ENCODE peak calls at places on chromosomes 1 and 21, in four cellular contexts. B, N, S and L are unnamed samples.

GRCh38 chr1:24424207-24424606 is 8.6 kb downstream of the NIPAL3 start:
- DNase-seq in S (no peak), N (no peak), B (no peak), L (no peak)

GRCh38 chr1:44828003-44828651 is 14.9 kb downstream of the PTCH2 start:
- DNase-seq in N (no peak), B (no peak), S (no peak), L (no peak)

GRCh38 chr1:160432371-160432786 is 32.0 kb downstream of the VANGL2 start:
- DNase-seq in S (no peak), N (no peak), B (no peak), L (no peak)

GRCh38 chr21:14435423-14435822 is 52.5 kb upstream of the HSPA13 start:
- DNase-seq in N (no peak), S (no peak), B (no peak), L (no peak)

GRCh38 chr1:165501351-165501974 is 42.3 kb upstream of the LRRC52 start:
- DNase-seq in N (no peak), S (no peak), B (no peak), L (no peak)

GRCh38 chr1:202283379-202283844 is 58.3 kb downstream of the UBE2T start:
- DNase-seq in S (no peak), N (no peak), B (no peak), L (peak)

GRCh38 chr1:245598524-245599310 is 443.9 kb downstream of the KIF26B start:
- DNase-seq in B (no peak), N (no peak), S (no peak), L (no peak)

GRCh38 chr1:29249951-29250581 is 13.7 kb downstream of the PTPRU start:
- DNase-seq in B (no peak), S (no peak), N (no peak), L (no peak)

GRCh38 chr1:45522324-45523104 is 830 bp upstream of the PRDX1 start:
- DNase-seq in S (no peak), B (no peak), N (no peak), L (no peak)

GRCh38 chr1:193115629-193116227 is 6.1 kb upstream of the CDC73 start:
- DNase-seq in S (no peak), B (no peak), N (no peak), L (no peak)

GRCh38 chr1:171751208-171751607 is 9.3 kb upstream of the VAMP4 start:
- DNase-seq in N (no peak), B (no peak), S (no peak), L (no peak)

GRCh38 chr1:89954401-89954800 is 40.5 kb upstream of the ZNF326 start:
- DNase-seq in B (no peak), S (no peak), N (no peak), L (no peak)

GRCh38 chr1:6414443-6414844 is 5.3 kb downstream of the HES2 start:
- DNase-seq in S (no peak), N (no peak), B (no peak), L (no peak)

GRCh38 chr1:67642694-67643093 is 42.3 kb upstream of the GADD45A start:
- DNase-seq in S (no peak), N (no peak), B (no peak), L (no peak)

GRCh38 chr1:35894183-35894582 is 11.2 kb downstream of the AGO1 start:
- DNase-seq in S (no peak), B (peak), N (no peak), L (no peak)

GRCh38 chr1:29761159-29761928 is 525.0 kb downstream of the PTPRU start:
- DNase-seq in N (no peak), S (no peak), B (no peak), L (no peak)

GRCh38 chr1:100767176-100767876 is 47.8 kb downstream of the VCAM1 start:
- DNase-seq in S (no peak), N (no peak), B (no peak), L (no peak)

GRCh38 chr1:27772932-27773731 is at the start of gene STX12:
- DNase-seq in S (peak), B (peak), N (peak), L (peak)

GRCh38 chr21:37564924-37565529 is 198.5 kb downstream of the DYRK1A start:
- DNase-seq in N (no peak), S (no peak), B (no peak), L (no peak)

GRCh38 chr1:68142461-68142860 is 89.9 kb downstream of the WLS start:
- DNase-seq in B (no peak), S (no peak), N (no peak), L (no peak)

GRCh38 chr1:162678439-162678838 is 46.2 kb downstream of the DDR2 start:
- DNase-seq in N (no peak), S (no peak), B (no peak), L (no peak)

GRCh38 chr1:224300346-224300745 is 29.6 kb downstream of the NVL start:
- DNase-seq in S (no peak), B (no peak), N (no peak), L (no peak)

GRCh38 chr1:205294175-205294913 is 27.2 kb downstream of the NUAK2 start:
- DNase-seq in S (no peak), N (no peak), B (no peak), L (no peak)

GRCh38 chr21:46327711-46328110 is 3.8 kb downstream of the PCNT start:
- DNase-seq in S (no peak), N (no peak), B (no peak), L (no peak)

GRCh38 chr1:42784946-42785693 is at the start of gene TMEM269:
- DNase-seq in B (peak), N (peak), S (peak), L (peak)